ENCODE peak calls at places on chromosomes 3 and 15, in eight cellular contexts. H is CD4-positive, alpha-beta T cell; R is GM06990; E is transverse colon; A is nephron progenitor cell; M is sigmoid colon; S is psoas muscle; I is suprapubic skin. C is an unnamed sample.

GRCh38 chr3:143895805-143896204 is 47.5 kb upstream of the SLC9A9 start:
- DNase-seq in H (no peak), R (peak; percentile 11), E (no peak), A (no peak), M (no peak), S (no peak), I (no peak), C (no peak)

GRCh38 chr15:51846463-51847230 is 17.2 kb downstream of the TMOD3 start:
- DNase-seq in H (no peak), R (no peak), E (no peak), A (no peak), M (no peak), S (no peak), I (no peak), C (no peak)

GRCh38 chr3:182226995-182227394 is 515.3 kb downstream of the SOX2 start:
- DNase-seq in H (no peak), R (no peak), E (no peak), A (no peak), M (no peak), S (no peak), I (no peak), C (no peak)

GRCh38 chr3:16240229-16241023 is 24.3 kb downstream of the DPH3 start:
- DNase-seq in H (no peak), R (no peak), E (no peak), A (no peak), M (no peak), S (no peak), I (no peak), C (peak; percentile 30)

GRCh38 chr15:20645956-20646355 is 104.4 kb upstream of the GOLGA6L6 start:
- DNase-seq in H (no peak), R (no peak), E (peak; percentile 31), A (no peak), M (peak; percentile 73), S (no peak), I (no peak), C (no peak)

GRCh38 chr15:28979208-28979891 is 93.6 kb downstream of the APBA2 start:
- DNase-seq in H (no peak), R (no peak), E (no peak), A (no peak), M (no peak), S (no peak), I (no peak), C (no peak)

GRCh38 chr3:149771652-149772271 is 19.5 kb upstream of the COMMD2 start:
- DNase-seq in H (peak; percentile 3), R (no peak), E (peak; percentile 43), A (peak; percentile 71), M (peak; percentile 65), S (no peak), I (no peak), C (no peak)

GRCh38 chr3:117507958-117508357 is 798.4 kb downstream of the TUSC7 start:
- DNase-seq in H (no peak), R (no peak), E (no peak), A (no peak), M (no peak), S (no peak), I (no peak), C (no peak)

GRCh38 chr3:73605388-73605787 is 19.4 kb downstream of the PDZRN3 start:
- DNase-seq in H (no peak), R (no peak), E (no peak), A (no peak), M (no peak), S (no peak), I (no peak), C (peak; percentile 67)

GRCh38 chr3:17983106-17983505 is 240.7 kb upstream of the TBC1D5 start:
- DNase-seq in H (no peak), R (no peak), E (no peak), A (no peak), M (no peak), S (no peak), I (no peak), C (no peak)
- TF ChIP-seq CTCF in H (no peak), R (no peak), E (no peak), A (no peak), M (no peak), S (no peak), I (no peak), C (no peak)

DNA sequence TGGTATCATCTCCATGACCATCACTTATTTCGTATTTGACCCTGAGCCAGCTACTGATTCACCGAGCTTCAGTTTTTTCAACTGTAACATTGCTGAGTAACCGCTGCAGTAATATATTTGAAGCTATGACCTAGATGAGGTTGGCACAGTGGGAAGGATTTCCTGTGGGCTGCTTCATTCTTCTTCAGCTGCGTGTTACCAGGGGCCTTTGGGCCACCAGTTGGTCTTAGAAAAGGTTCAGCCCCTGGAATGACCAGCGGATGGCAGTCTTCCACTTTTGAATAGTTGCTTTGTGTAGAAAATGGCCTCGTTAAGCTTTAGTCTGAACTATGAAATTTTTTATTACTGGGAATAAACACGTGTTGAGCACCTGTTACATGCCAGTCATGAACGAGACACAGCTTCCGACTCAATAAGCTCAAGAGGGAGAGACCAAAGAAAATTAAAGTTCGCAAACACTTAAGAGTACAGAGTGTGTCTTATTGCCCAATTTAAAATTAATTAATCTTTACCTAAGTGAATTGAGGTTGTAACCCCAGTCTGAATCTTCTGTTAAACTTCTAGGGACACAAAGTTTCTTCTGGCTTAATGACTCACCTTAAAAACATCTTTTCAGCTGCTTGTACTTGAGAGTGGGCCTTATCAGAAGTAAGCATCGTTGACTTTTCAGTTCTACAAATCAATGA is 57.6 kb upstream of the NR2E3 start:
- DNase-seq in H (no peak), R (no peak), E (peak; percentile 84), A (peak; percentile 17), M (no peak), S (peak; percentile 24), I (no peak), C (peak; percentile 68)
- TF ChIP-seq CTCF in H (no peak), R (peak; percentile 62), E (peak; percentile 51), A (peak; percentile 30), M (no peak), S (peak; percentile 31), I (no peak), C (peak; percentile 51)

DNA sequence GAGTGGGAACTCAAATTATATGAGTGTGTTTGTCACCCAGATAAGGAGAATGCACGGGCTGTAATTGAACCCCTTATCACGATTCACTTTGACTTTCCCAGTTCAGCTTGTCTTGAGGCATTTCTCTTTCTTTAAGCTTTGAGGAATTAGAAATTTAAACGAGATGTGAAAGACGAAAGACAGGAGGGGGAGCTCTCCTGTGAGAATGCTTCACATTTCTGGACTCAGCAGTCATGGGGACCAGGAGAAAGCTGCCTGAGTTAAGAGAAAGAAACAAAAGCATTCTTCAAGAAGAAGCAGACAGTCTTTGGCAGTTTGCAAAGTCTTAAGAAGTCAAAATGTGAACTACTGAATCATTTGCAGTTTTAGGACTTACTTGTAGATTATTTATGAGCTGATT is 205.6 kb downstream of the NECTIN3 start:
- DNase-seq in H (no peak), R (no peak), E (no peak), A (no peak), M (no peak), S (no peak), I (no peak), C (peak; percentile 8)
- TF ChIP-seq CTCF in H (no peak), R (no peak), E (no peak), A (no peak), M (no peak), S (no peak), I (no peak), C (peak; percentile 38)

GRCh38 chr15:60478633-60479360 is at the start of gene ICE2:
- DNase-seq in H (peak; percentile 89), R (peak; percentile 92), E (peak; percentile 98), A (peak; percentile 95), M (peak; percentile 98), S (peak; percentile 97), I (peak; percentile 98), C (peak; percentile 82)
- TF ChIP-seq CTCF in H (no peak), R (no peak), E (no peak), A (no peak), M (no peak), S (no peak), I (no peak), C (no peak)

DNA sequence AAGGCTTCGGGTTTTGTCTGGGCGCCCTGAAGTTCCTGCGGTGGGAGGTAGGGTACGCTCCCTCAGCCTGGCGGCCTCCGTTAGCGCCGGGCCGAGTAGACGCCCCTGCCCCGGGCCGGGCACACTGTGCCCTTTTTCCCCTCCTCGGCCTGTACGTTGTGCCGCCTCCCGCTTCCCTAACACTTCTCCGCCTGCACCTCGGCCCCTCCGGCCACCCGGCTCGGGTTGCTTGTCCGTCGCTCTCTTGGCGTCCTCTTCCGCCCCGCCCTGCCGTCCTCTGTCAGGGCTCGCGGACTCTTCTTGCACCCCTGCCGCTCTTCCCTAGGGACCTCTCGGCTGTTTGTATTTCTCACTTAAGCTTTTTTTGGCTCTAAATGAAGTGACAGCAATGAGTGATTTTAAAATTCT is 384 bp downstream of the KNL1 start:
- DNase-seq in H (no peak), R (peak; percentile 82), E (peak; percentile 64), A (peak; percentile 80), M (peak; percentile 67), S (peak; percentile 55), I (no peak), C (no peak)
- TF ChIP-seq CTCF in H (no peak), R (no peak), E (no peak), A (no peak), M (no peak), S (no peak), I (no peak), C (peak; percentile 3)

C was measured in AG09319.